ENCODE peak calls at places on chromosomes 6 and 20, in eight cellular contexts. One of them, this sample, is unnamed.

GRCh38 chr20:38680492-38681118 is 43.7 kb upstream of the SLC32A1 start:
- DNase-seq in activated gamma-delta T cell treated with anti-CD3 and anti-CD28 coated beads, Interleukin-2, amount 50 U/mL, for 16 hours: no peak
- DNase-seq in stimulated activated CD4-positive, alpha-beta T cell treated with anti-CD3 and anti-CD28 coated beads, Interleukin-12 subunit alpha, Interleukin-12 subunit beta, amount 100 ng/mL, for 48 hours: no peak
- DNase-seq in ovary: no peak
- DNase-seq in mucosa of gallbladder: peak; percentile 26
- DNase-seq in B cell: no peak
- DNase-seq in neural progenitor cell: peak; percentile 89
- DNase-seq in activated naive CD4-positive, alpha-beta T cell: no peak
- DNase-seq in this sample: peak; percentile 36

GRCh38 chr20:58638467-58639181 is 12.5 kb upstream of the STX16 start:
- DNase-seq in activated naive CD4-positive, alpha-beta T cell: no peak
- DNase-seq in B cell: no peak
- DNase-seq in ovary: no peak
- DNase-seq in neural progenitor cell: no peak
- DNase-seq in activated gamma-delta T cell treated with anti-CD3 and anti-CD28 coated beads, Interleukin-2, amount 50 U/mL, for 16 hours: no peak
- DNase-seq in stimulated activated CD4-positive, alpha-beta T cell treated with anti-CD3 and anti-CD28 coated beads, Interleukin-12 subunit alpha, Interleukin-12 subunit beta, amount 100 ng/mL, for 48 hours: no peak
- DNase-seq in mucosa of gallbladder: no peak
- DNase-seq in this sample: no peak

GRCh38 chr6:15365273-15365687 is 119.4 kb downstream of the JARID2 start:
- DNase-seq in mucosa of gallbladder: peak; percentile 83
- DNase-seq in neural progenitor cell: peak; percentile 65
- DNase-seq in ovary: no peak
- DNase-seq in B cell: no peak
- DNase-seq in stimulated activated CD4-positive, alpha-beta T cell treated with anti-CD3 and anti-CD28 coated beads, Interleukin-12 subunit alpha, Interleukin-12 subunit beta, amount 100 ng/mL, for 48 hours: peak; percentile 22
- DNase-seq in activated naive CD4-positive, alpha-beta T cell: peak; percentile 5
- DNase-seq in activated gamma-delta T cell treated with anti-CD3 and anti-CD28 coated beads, Interleukin-2, amount 50 U/mL, for 16 hours: peak; percentile 31
- DNase-seq in this sample: peak; percentile 44

GRCh38 chr20:2289475-2289874 is 6.3 kb upstream of the TGM3 start:
- DNase-seq in activated naive CD4-positive, alpha-beta T cell: no peak
- DNase-seq in ovary: no peak
- DNase-seq in stimulated activated CD4-positive, alpha-beta T cell treated with anti-CD3 and anti-CD28 coated beads, Interleukin-12 subunit alpha, Interleukin-12 subunit beta, amount 100 ng/mL, for 48 hours: no peak
- DNase-seq in activated gamma-delta T cell treated with anti-CD3 and anti-CD28 coated beads, Interleukin-2, amount 50 U/mL, for 16 hours: no peak
- DNase-seq in B cell: no peak
- DNase-seq in neural progenitor cell: no peak
- DNase-seq in mucosa of gallbladder: no peak
- DNase-seq in this sample: no peak

GRCh38 chr6:142474446-142475289 is 172.9 kb downstream of the ADGRG6 start:
- DNase-seq in activated gamma-delta T cell treated with anti-CD3 and anti-CD28 coated beads, Interleukin-2, amount 50 U/mL, for 16 hours: no peak
- DNase-seq in activated naive CD4-positive, alpha-beta T cell: no peak
- DNase-seq in stimulated activated CD4-positive, alpha-beta T cell treated with anti-CD3 and anti-CD28 coated beads, Interleukin-12 subunit alpha, Interleukin-12 subunit beta, amount 100 ng/mL, for 48 hours: no peak
- DNase-seq in B cell: no peak
- DNase-seq in neural progenitor cell: peak; percentile 81
- DNase-seq in mucosa of gallbladder: no peak
- DNase-seq in ovary: peak; percentile 14
- DNase-seq in this sample: peak; percentile 38

GRCh38 chr6:108078191-108078590 is 3.6 kb upstream of the OSTM1 start:
- DNase-seq in activated gamma-delta T cell treated with anti-CD3 and anti-CD28 coated beads, Interleukin-2, amount 50 U/mL, for 16 hours: no peak
- DNase-seq in activated naive CD4-positive, alpha-beta T cell: no peak
- DNase-seq in B cell: no peak
- DNase-seq in mucosa of gallbladder: no peak
- DNase-seq in ovary: no peak
- DNase-seq in stimulated activated CD4-positive, alpha-beta T cell treated with anti-CD3 and anti-CD28 coated beads, Interleukin-12 subunit alpha, Interleukin-12 subunit beta, amount 100 ng/mL, for 48 hours: no peak
- DNase-seq in neural progenitor cell: no peak
- DNase-seq in this sample: no peak

GRCh38 chr6:130162421-130162820 is 60.3 kb downstream of the SAMD3 start:
- DNase-seq in activated gamma-delta T cell treated with anti-CD3 and anti-CD28 coated beads, Interleukin-2, amount 50 U/mL, for 16 hours: no peak
- DNase-seq in activated naive CD4-positive, alpha-beta T cell: no peak
- DNase-seq in ovary: no peak
- DNase-seq in B cell: no peak
- DNase-seq in neural progenitor cell: no peak
- DNase-seq in stimulated activated CD4-positive, alpha-beta T cell treated with anti-CD3 and anti-CD28 coated beads, Interleukin-12 subunit alpha, Interleukin-12 subunit beta, amount 100 ng/mL, for 48 hours: no peak
- DNase-seq in mucosa of gallbladder: no peak
- DNase-seq in this sample: no peak

GRCh38 chr6:42352856-42353564 is 98.7 kb downstream of the TRERF1 start:
- DNase-seq in stimulated activated CD4-positive, alpha-beta T cell treated with anti-CD3 and anti-CD28 coated beads, Interleukin-12 subunit alpha, Interleukin-12 subunit beta, amount 100 ng/mL, for 48 hours: no peak
- DNase-seq in activated gamma-delta T cell treated with anti-CD3 and anti-CD28 coated beads, Interleukin-2, amount 50 U/mL, for 16 hours: no peak
- DNase-seq in ovary: no peak
- DNase-seq in B cell: no peak
- DNase-seq in mucosa of gallbladder: no peak
- DNase-seq in activated naive CD4-positive, alpha-beta T cell: no peak
- DNase-seq in neural progenitor cell: no peak
- DNase-seq in this sample: no peak

GRCh38 chr6:26322645-26323482 is 42.1 kb upstream of the BTN3A2 start:
- DNase-seq in neural progenitor cell: peak; percentile 70
- DNase-seq in ovary: peak; percentile 47
- DNase-seq in B cell: peak; percentile 56
- DNase-seq in activated gamma-delta T cell treated with anti-CD3 and anti-CD28 coated beads, Interleukin-2, amount 50 U/mL, for 16 hours: peak; percentile 47
- DNase-seq in mucosa of gallbladder: peak; percentile 69
- DNase-seq in activated naive CD4-positive, alpha-beta T cell: peak; percentile 49
- DNase-seq in stimulated activated CD4-positive, alpha-beta T cell treated with anti-CD3 and anti-CD28 coated beads, Interleukin-12 subunit alpha, Interleukin-12 subunit beta, amount 100 ng/mL, for 48 hours: peak; percentile 51
- DNase-seq in this sample: peak; percentile 85

GRCh38 chr20:63431944-63432343 is 40.5 kb downstream of the KCNQ2 start:
- DNase-seq in ovary: no peak
- DNase-seq in mucosa of gallbladder: no peak
- DNase-seq in neural progenitor cell: no peak
- DNase-seq in activated gamma-delta T cell treated with anti-CD3 and anti-CD28 coated beads, Interleukin-2, amount 50 U/mL, for 16 hours: no peak
- DNase-seq in B cell: no peak
- DNase-seq in activated naive CD4-positive, alpha-beta T cell: no peak
- DNase-seq in stimulated activated CD4-positive, alpha-beta T cell treated with anti-CD3 and anti-CD28 coated beads, Interleukin-12 subunit alpha, Interleukin-12 subunit beta, amount 100 ng/mL, for 48 hours: no peak
- DNase-seq in this sample: no peak

GRCh38 chr20:43895235-43895634 is 19.4 kb upstream of the TOX2 start:
- DNase-seq in mucosa of gallbladder: no peak
- DNase-seq in B cell: no peak
- DNase-seq in activated naive CD4-positive, alpha-beta T cell: no peak
- DNase-seq in activated gamma-delta T cell treated with anti-CD3 and anti-CD28 coated beads, Interleukin-2, amount 50 U/mL, for 16 hours: no peak
- DNase-seq in neural progenitor cell: no peak
- DNase-seq in stimulated activated CD4-positive, alpha-beta T cell treated with anti-CD3 and anti-CD28 coated beads, Interleukin-12 subunit alpha, Interleukin-12 subunit beta, amount 100 ng/mL, for 48 hours: no peak
- DNase-seq in ovary: no peak
- DNase-seq in this sample: no peak

GRCh38 chr6:84854801-84855400 is 90.5 kb upstream of the TBX18 start:
- DNase-seq in stimulated activated CD4-positive, alpha-beta T cell treated with anti-CD3 and anti-CD28 coated beads, Interleukin-12 subunit alpha, Interleukin-12 subunit beta, amount 100 ng/mL, for 48 hours: no peak
- DNase-seq in ovary: no peak
- DNase-seq in mucosa of gallbladder: no peak
- DNase-seq in activated gamma-delta T cell treated with anti-CD3 and anti-CD28 coated beads, Interleukin-2, amount 50 U/mL, for 16 hours: no peak
- DNase-seq in B cell: no peak
- DNase-seq in neural progenitor cell: no peak
- DNase-seq in activated naive CD4-positive, alpha-beta T cell: no peak
- DNase-seq in this sample: no peak

GRCh38 chr6:122198922-122199321 is 200.5 kb upstream of the HSF2 start:
- DNase-seq in neural progenitor cell: no peak
- DNase-seq in activated naive CD4-positive, alpha-beta T cell: no peak
- DNase-seq in ovary: no peak
- DNase-seq in stimulated activated CD4-positive, alpha-beta T cell treated with anti-CD3 and anti-CD28 coated beads, Interleukin-12 subunit alpha, Interleukin-12 subunit beta, amount 100 ng/mL, for 48 hours: no peak
- DNase-seq in B cell: no peak
- DNase-seq in mucosa of gallbladder: no peak
- DNase-seq in activated gamma-delta T cell treated with anti-CD3 and anti-CD28 coated beads, Interleukin-2, amount 50 U/mL, for 16 hours: no peak
- DNase-seq in this sample: no peak

GRCh38 chr6:157715766-157716171 is 107.3 kb upstream of the SNX9 start:
- DNase-seq in ovary: peak; percentile 72
- DNase-seq in B cell: no peak
- DNase-seq in activated gamma-delta T cell treated with anti-CD3 and anti-CD28 coated beads, Interleukin-2, amount 50 U/mL, for 16 hours: no peak
- DNase-seq in stimulated activated CD4-positive, alpha-beta T cell treated with anti-CD3 and anti-CD28 coated beads, Interleukin-12 subunit alpha, Interleukin-12 subunit beta, amount 100 ng/mL, for 48 hours: no peak
- DNase-seq in mucosa of gallbladder: peak; percentile 63
- DNase-seq in neural progenitor cell: peak; percentile 28
- DNase-seq in activated naive CD4-positive, alpha-beta T cell: no peak
- DNase-seq in this sample: no peak

GRCh38 chr20:54219751-54220426 is 12.0 kb downstream of the PFDN4 start:
- DNase-seq in B cell: no peak
- DNase-seq in stimulated activated CD4-positive, alpha-beta T cell treated with anti-CD3 and anti-CD28 coated beads, Interleukin-12 subunit alpha, Interleukin-12 subunit beta, amount 100 ng/mL, for 48 hours: no peak
- DNase-seq in activated gamma-delta T cell treated with anti-CD3 and anti-CD28 coated beads, Interleukin-2, amount 50 U/mL, for 16 hours: no peak
- DNase-seq in mucosa of gallbladder: no peak
- DNase-seq in ovary: no peak
- DNase-seq in neural progenitor cell: peak; percentile 59
- DNase-seq in activated naive CD4-positive, alpha-beta T cell: no peak
- DNase-seq in this sample: peak; percentile 36

GRCh38 chr6:87029711-87030314 is 65.1 kb downstream of the CGA start:
- DNase-seq in ovary: no peak
- DNase-seq in neural progenitor cell: peak; percentile 30
- DNase-seq in mucosa of gallbladder: no peak
- DNase-seq in stimulated activated CD4-positive, alpha-beta T cell treated with anti-CD3 and anti-CD28 coated beads, Interleukin-12 subunit alpha, Interleukin-12 subunit beta, amount 100 ng/mL, for 48 hours: no peak
- DNase-seq in B cell: no peak
- DNase-seq in activated gamma-delta T cell treated with anti-CD3 and anti-CD28 coated beads, Interleukin-2, amount 50 U/mL, for 16 hours: no peak
- DNase-seq in activated naive CD4-positive, alpha-beta T cell: no peak
- DNase-seq in this sample: peak; percentile 33

GRCh38 chr20:5870462-5871021 is 79.8 kb downstream of the TRMT6 start:
- DNase-seq in neural progenitor cell: peak; percentile 11
- DNase-seq in activated naive CD4-positive, alpha-beta T cell: no peak
- DNase-seq in ovary: no peak
- DNase-seq in mucosa of gallbladder: no peak
- DNase-seq in activated gamma-delta T cell treated with anti-CD3 and anti-CD28 coated beads, Interleukin-2, amount 50 U/mL, for 16 hours: no peak
- DNase-seq in stimulated activated CD4-positive, alpha-beta T cell treated with anti-CD3 and anti-CD28 coated beads, Interleukin-12 subunit alpha, Interleukin-12 subunit beta, amount 100 ng/mL, for 48 hours: no peak
- DNase-seq in B cell: no peak
- DNase-seq in this sample: no peak

GRCh38 chr6:35764238-35764896 is 12.0 kb upstream of the CLPSL2 start:
- DNase-seq in B cell: no peak
- DNase-seq in activated gamma-delta T cell treated with anti-CD3 and anti-CD28 coated beads, Interleukin-2, amount 50 U/mL, for 16 hours: no peak
- DNase-seq in activated naive CD4-positive, alpha-beta T cell: no peak
- DNase-seq in ovary: no peak
- DNase-seq in stimulated activated CD4-positive, alpha-beta T cell treated with anti-CD3 and anti-CD28 coated beads, Interleukin-12 subunit alpha, Interleukin-12 subunit beta, amount 100 ng/mL, for 48 hours: no peak
- DNase-seq in neural progenitor cell: peak; percentile 79
- DNase-seq in mucosa of gallbladder: no peak
- DNase-seq in this sample: no peak

GRCh38 chr20:32547753-32548034 is 37.4 kb downstream of the NOL4L start:
- DNase-seq in ovary: no peak
- DNase-seq in B cell: no peak
- DNase-seq in mucosa of gallbladder: no peak
- DNase-seq in activated naive CD4-positive, alpha-beta T cell: no peak
- DNase-seq in activated gamma-delta T cell treated with anti-CD3 and anti-CD28 coated beads, Interleukin-2, amount 50 U/mL, for 16 hours: no peak
- DNase-seq in stimulated activated CD4-positive, alpha-beta T cell treated with anti-CD3 and anti-CD28 coated beads, Interleukin-12 subunit alpha, Interleukin-12 subunit beta, amount 100 ng/mL, for 48 hours: no peak
- DNase-seq in neural progenitor cell: no peak
- DNase-seq in this sample: no peak

GRCh38 chr6:49849121-49849907 is 17.0 kb downstream of the CRISP1 start:
- DNase-seq in B cell: no peak
- DNase-seq in activated gamma-delta T cell treated with anti-CD3 and anti-CD28 coated beads, Interleukin-2, amount 50 U/mL, for 16 hours: no peak
- DNase-seq in neural progenitor cell: peak; percentile 83
- DNase-seq in ovary: no peak
- DNase-seq in stimulated activated CD4-positive, alpha-beta T cell treated with anti-CD3 and anti-CD28 coated beads, Interleukin-12 subunit alpha, Interleukin-12 subunit beta, amount 100 ng/mL, for 48 hours: no peak
- DNase-seq in mucosa of gallbladder: no peak
- DNase-seq in activated naive CD4-positive, alpha-beta T cell: no peak
- DNase-seq in this sample: peak; percentile 43

GRCh38 chr6:119025793-119026192 is 52.7 kb downstream of the FAM184A start:
- DNase-seq in neural progenitor cell: no peak
- DNase-seq in activated gamma-delta T cell treated with anti-CD3 and anti-CD28 coated beads, Interleukin-2, amount 50 U/mL, for 16 hours: no peak
- DNase-seq in ovary: no peak
- DNase-seq in stimulated activated CD4-positive, alpha-beta T cell treated with anti-CD3 and anti-CD28 coated beads, Interleukin-12 subunit alpha, Interleukin-12 subunit beta, amount 100 ng/mL, for 48 hours: no peak
- DNase-seq in mucosa of gallbladder: no peak
- DNase-seq in B cell: no peak
- DNase-seq in activated naive CD4-positive, alpha-beta T cell: no peak
- DNase-seq in this sample: no peak